ENCODE peak calls at places on chromosomes 4 and X, in five cellular contexts. A is H1, E is IMR-90, J is HepG2, H is K562. D is an unnamed sample.

GRCh38 chr4:26772096-26772495 is 88.5 kb upstream of the STIM2 start:
- DNase-seq in E (no peak), H (no peak), J (no peak), A (no peak), D (no peak)

GRCh38 chr4:187192266-187192665 is 468.6 kb upstream of the FAT1 start:
- DNase-seq in A (no peak), E (no peak), H (no peak), J (no peak), D (no peak)

GRCh38 chr4:170088686-170089085 is 1.1 kb downstream of the AADAT start:
- DNase-seq in A (no peak), J (no peak), H (no peak), E (no peak), D (no peak)

GRCh38 chr4:18398661-18399060 is 377.1 kb upstream of the LCORL start:
- DNase-seq in E (no peak), H (no peak), A (no peak), J (no peak), D (no peak)

GRCh38 chr4:86223472-86223871 is 136.4 kb downstream of the MAPK10 start:
- DNase-seq in E (peak; percentile 13), J (peak; percentile 38), A (peak; percentile 66), H (peak; percentile 24), D (peak; percentile 60)

GRCh38 chr4:576245-576821 is at the start of gene TMEM271:
- DNase-seq in J (no peak), A (no peak), E (no peak), H (no peak), D (no peak)

GRCh38 chr4:82688091-82688815 is 110.3 kb downstream of the SCD5 start:
- DNase-seq in J (no peak), E (no peak), H (no peak), A (no peak), D (no peak)

GRCh38 chr4:48968814-48969213 is 17.3 kb upstream of the CWH43 start:
- DNase-seq in H (no peak), A (no peak), E (peak; percentile 96), J (no peak), D (no peak)

GRCh38 chr4:24364852-24365251 is 219.5 kb downstream of the DHX15 start:
- DNase-seq in J (no peak), H (no peak), E (no peak), A (no peak), D (no peak)

GRCh38 chrX:153526801-153527599 is 9.6 kb downstream of the ATP2B3 start:
- DNase-seq in H (no peak), E (no peak), J (no peak), A (no peak), D (no peak)

GRCh38 chrX:29071525-29071924 is 484.3 kb downstream of the IL1RAPL1 start:
- DNase-seq in A (no peak), E (no peak), J (no peak), H (no peak), D (no peak)

GRCh38 chrX:11533211-11533651 is 132.5 kb downstream of the ARHGAP6 start:
- DNase-seq in J (peak; percentile 68), E (peak; percentile 89), A (no peak), H (peak; percentile 56), D (peak; percentile 83)

GRCh38 chrX:31228415-31228832 is 156.6 kb upstream of the FTHL17 start:
- DNase-seq in H (no peak), E (peak; percentile 85), J (no peak), A (no peak), D (no peak)

GRCh38 chr4:83115656-83116285 is 1.2 kb upstream of the PLAC8 start:
- DNase-seq in H (no peak), J (no peak), E (no peak), A (peak; percentile 56), D (no peak)

GRCh38 chrX:109959356-109959871 is 43.5 kb upstream of the TMEM164 start:
- DNase-seq in E (no peak), J (no peak), H (peak; percentile 64), A (no peak), D (no peak)

GRCh38 chr4:19689511-19689910 is 562.2 kb upstream of the SLIT2 start:
- DNase-seq in H (no peak), A (no peak), J (no peak), E (peak; percentile 75), D (no peak)

GRCh38 chr4:146051724-146052396 is 113.2 kb upstream of the ZNF827 start:
- DNase-seq in A (no peak), E (peak; percentile 72), J (no peak), H (no peak), D (no peak)
- TF ChIP-seq RAD21 in A (no peak), E (no peak), J (no peak), H (no peak), D (no peak)

GRCh38 chrX:24768556-24768955 is 74.8 kb downstream of the POLA1 start:
- DNase-seq in A (no peak), J (no peak), H (no peak), E (no peak), D (no peak)
- TF ChIP-seq MAFK in A (no peak), J (no peak), H (no peak), E (no peak), D (no peak)

DNA sequence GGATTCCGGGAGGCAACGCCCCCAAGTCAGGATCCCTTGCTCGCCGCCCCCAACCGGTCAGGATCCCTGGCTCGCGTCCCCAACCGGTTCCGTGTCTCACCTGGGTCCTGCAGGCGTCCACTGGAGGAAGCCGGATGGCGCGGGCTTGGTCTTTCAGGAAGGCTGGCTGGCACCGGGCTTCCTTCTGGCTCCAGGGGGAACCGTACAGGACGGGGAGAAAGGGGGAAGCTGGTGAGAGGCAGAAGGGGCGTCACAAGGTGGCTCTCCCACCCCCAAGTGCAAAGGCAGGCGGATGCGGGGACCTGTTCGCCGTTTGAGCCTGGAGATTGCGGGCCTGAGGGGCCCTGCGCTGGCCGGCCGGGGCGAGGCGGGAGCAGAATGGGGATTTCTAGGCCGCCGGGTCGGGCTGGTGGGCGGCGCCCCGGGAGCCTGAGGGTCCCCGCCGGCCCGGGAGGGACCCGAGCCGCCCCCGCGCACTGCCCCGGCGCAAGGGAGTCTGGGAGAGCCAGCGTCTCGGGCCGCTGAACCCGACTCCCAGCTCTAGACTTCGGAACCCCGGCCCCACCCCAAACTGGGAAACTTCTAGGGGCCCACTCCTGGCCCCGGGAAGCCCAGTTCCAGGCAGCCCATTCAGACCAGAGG is 84.8 kb downstream of the HPRT1 start:
- DNase-seq in H (no peak), A (no peak), E (no peak), J (no peak), D (no peak)
- H3K4me3 ChIP-seq in H (no peak overlapping the region), A (peak overlapping the region; percentile 26), E (no peak overlapping the region), J (peak overlapping the region; percentile 60), D (no peak overlapping the region)

DNA sequence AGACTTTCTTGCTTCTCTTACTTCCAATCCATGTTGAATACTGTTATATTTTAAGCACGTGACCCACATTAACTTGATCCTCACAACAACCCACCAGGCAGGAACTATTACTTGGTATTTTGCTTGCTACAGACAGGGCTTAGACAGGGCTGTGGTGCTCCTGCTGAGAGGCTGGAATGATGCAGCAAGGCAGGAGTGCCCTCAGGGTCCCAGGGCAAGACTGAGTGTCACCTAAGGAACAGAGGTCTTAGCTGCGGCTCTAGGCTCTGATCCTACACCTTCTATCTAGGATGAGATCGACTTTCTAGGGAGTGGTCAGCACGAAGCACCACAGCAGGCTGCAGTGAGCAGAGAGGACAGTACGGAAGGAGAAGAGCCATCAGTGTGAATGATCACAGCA is 20.0 kb downstream of the TAPT1 start:
- DNase-seq in J (no peak), H (no peak), A (no peak), E (no peak), D (no peak)
- TF ChIP-seq RAD21 in J (no peak), H (no peak), A (no peak), E (no peak), D (no peak)

GRCh38 chr4:73902038-73902637 is 32.9 kb downstream of the CXCL1 start:
- DNase-seq in H (no peak), J (no peak), A (no peak), E (peak; percentile 68), D (no peak)
- TF ChIP-seq MAFK in H (no peak), J (no peak), A (no peak), E (peak; percentile 35), D (no peak)

DNA sequence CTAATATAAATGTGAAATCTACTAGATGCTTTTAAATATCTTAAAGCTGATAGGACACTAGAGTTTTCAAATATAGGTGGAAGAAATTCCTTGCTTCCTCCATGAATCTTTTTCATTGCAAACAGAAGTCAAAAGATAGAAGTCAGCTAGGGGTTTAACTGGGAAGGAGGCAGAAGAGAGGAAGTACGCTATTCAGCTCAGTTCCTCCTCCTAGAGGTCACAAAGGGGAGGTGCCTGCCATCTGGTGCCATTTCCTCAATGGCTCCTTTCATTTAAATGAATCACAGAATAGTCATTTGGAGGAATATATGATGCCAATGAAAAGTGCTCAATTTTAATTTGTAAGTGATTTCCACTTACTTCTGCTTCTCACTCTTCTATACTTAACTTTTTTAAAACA is 8.5 kb downstream of the COL25A1 start:
- DNase-seq in J (peak; percentile 15), A (no peak), H (peak; percentile 42), E (no peak), D (peak; percentile 6)
- H3K4me3 ChIP-seq in J (no peak overlapping the region), A (no peak overlapping the region), H (no peak overlapping the region), E (no peak overlapping the region), D (no peak overlapping the region)

GRCh38 chr4:103786593-103786992 is 66.8 kb upstream of the TACR3 start:
- DNase-seq in J (no peak), A (no peak), H (no peak), E (no peak), D (no peak)

GRCh38 chr4:103787057-103787456 is 67.3 kb upstream of the TACR3 start:
- DNase-seq in E (no peak), H (no peak), A (no peak), J (no peak), D (no peak)

GRCh38 chr4:103786014-103786413 is 66.2 kb upstream of the TACR3 start:
- DNase-seq in A (no peak), E (no peak), J (peak; percentile 64), H (peak; percentile 12), D (peak; percentile 53)
- TF ChIP-seq RAD21 in A (peak; percentile 97), E (peak; percentile 34), J (no peak), H (peak; percentile 69), D (peak; percentile 66)

D was measured in A549.